ENCODE peak calls at places on chromosomes 2 and 18, in five cellular contexts. M is BJ, Q is right atrium auricular region, J is WTC11, R is A549. X is an unnamed sample.

GRCh38 chr18:36532394-36532793 is 234.9 kb downstream of the FHOD3 start:
- DNase-seq in M (no peak), Q (no peak), J (no peak), R (no peak), X (no peak)

GRCh38 chr2:234993547-234993981 is 41.7 kb downstream of the SH3BP4 start:
- DNase-seq in M (no peak), Q (no peak), J (no peak), R (no peak), X (no peak)

GRCh38 chr2:156436477-156437085 is 402 bp downstream of the GPD2 start:
- DNase-seq in M (no peak), Q (no peak), J (no peak), R (no peak), X (no peak)

GRCh38 chr2:20190862-20191713 is 33.8 kb downstream of the SDC1 start:
- DNase-seq in M (no peak), Q (no peak), J (no peak), R (peak), X (no peak)

GRCh38 chr2:52115750-52116149 is 1083.8 kb upstream of the NRXN1 start:
- DNase-seq in M (no peak), Q (no peak), J (no peak), R (no peak), X (no peak)

GRCh38 chr2:127599211-127599610 is 46.7 kb upstream of the GPR17 start:
- DNase-seq in M (no peak), Q (no peak), J (no peak), R (no peak), X (no peak)

GRCh38 chr2:29260151-29260772 is 145.0 kb downstream of the CLIP4 start:
- DNase-seq in M (peak), Q (no peak), J (no peak), R (no peak), X (peak)

GRCh38 chr2:135744761-135745314 is 3.2 kb downstream of the UBXN4 start:
- DNase-seq in M (no peak), Q (no peak), J (peak), R (peak), X (no peak)

GRCh38 chr18:67599277-67599676 is 82.8 kb upstream of the DSEL start:
- DNase-seq in M (no peak), Q (no peak), J (no peak), R (no peak), X (peak)

GRCh38 chr18:31244737-31245432 is 73.1 kb upstream of the DSG1 start:
- DNase-seq in M (no peak), Q (no peak), J (no peak), R (no peak), X (no peak)

GRCh38 chr2:85905187-85905666 is 16.4 kb upstream of the ST3GAL5 start:
- DNase-seq in M (no peak), Q (no peak), J (no peak), R (no peak), X (no peak)

GRCh38 chr2:101396352-101396717 is 9.0 kb upstream of the CREG2 start:
- DNase-seq in M (peak), Q (no peak), J (no peak), R (peak), X (peak)

GRCh38 chr2:45668509-45668908 is 17.0 kb downstream of the PRKCE start:
- DNase-seq in M (no peak), Q (no peak), J (no peak), R (no peak), X (no peak)

GRCh38 chr2:33521791-33522281 is 45.4 kb downstream of the RASGRP3 start:
- DNase-seq in M (no peak), Q (no peak), J (no peak), R (no peak), X (peak)

GRCh38 chr2:63159262-63159661 is 108.6 kb downstream of the OTX1 start:
- DNase-seq in M (no peak), Q (no peak), J (no peak), R (no peak), X (no peak)

GRCh38 chr18:8849696-8850095 is 144.3 kb downstream of the MTCL1 start:
- DNase-seq in M (no peak), Q (no peak), J (no peak), R (no peak), X (no peak)

GRCh38 chr2:97997774-97998392 is 2.1 kb upstream of the TMEM131 start:
- DNase-seq in M (no peak), Q (no peak), J (no peak), R (no peak), X (no peak)

DNA sequence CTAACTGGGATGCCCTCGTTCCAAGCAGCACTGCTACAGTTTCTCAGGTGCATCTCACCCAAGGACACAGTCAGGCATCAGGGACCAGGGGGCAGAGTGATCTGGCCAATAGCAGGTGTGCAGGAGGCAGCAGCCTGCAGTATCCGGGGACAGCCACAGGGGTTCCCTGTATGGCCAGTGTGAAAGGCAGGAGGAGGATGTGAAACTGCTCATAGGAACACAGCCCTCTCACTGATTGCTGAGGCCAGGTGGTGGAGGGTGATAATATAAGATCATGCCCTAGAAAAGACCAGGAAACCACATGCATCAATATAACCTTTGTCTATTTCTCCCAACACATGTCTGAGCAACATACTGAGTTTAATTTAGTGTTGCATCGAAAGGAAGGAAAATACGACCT is 112.7 kb upstream of the TACR1 start:
- DNase-seq in M (no peak), Q (no peak), J (peak), R (no peak), X (no peak)
- TF ChIP-seq CTCF in M (no peak), Q (no peak), J (no peak), R (no peak), X (no peak)

GRCh38 chr2:214489702-214490101 is 78.8 kb downstream of the VWC2L start:
- DNase-seq in M (no peak), Q (no peak), J (no peak), R (no peak), X (no peak)

GRCh38 chr2:214492608-214493007 is 81.8 kb downstream of the VWC2L start:
- DNase-seq in M (no peak), Q (no peak), J (no peak), R (no peak), X (no peak)

GRCh38 chr2:214484701-214485100 is 73.8 kb downstream of the VWC2L start:
- DNase-seq in M (no peak), Q (no peak), J (no peak), R (no peak), X (no peak)

GRCh38 chr2:214492152-214492551 is 81.3 kb downstream of the VWC2L start:
- DNase-seq in M (no peak), Q (no peak), J (no peak), R (no peak), X (no peak)

DNA sequence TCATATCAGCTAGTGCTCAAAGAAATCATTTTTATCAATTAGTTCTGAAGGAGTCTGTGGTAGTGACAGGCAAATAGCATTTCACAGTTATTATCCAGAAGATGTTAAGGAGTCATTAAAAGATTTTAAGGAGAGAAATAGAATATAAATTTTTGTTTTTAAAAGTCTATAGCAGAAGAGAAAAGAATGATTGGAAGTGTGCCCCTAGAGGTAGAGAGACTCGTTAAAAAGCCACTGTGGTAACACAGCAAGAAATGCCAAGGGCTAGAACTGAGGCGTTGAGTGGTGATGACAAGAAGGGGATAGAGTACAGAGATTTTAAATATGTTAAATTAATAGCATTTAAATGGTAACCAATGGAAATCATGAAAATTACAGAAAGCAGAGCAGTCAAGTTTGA is 78.3 kb downstream of the VWC2L start:
- DNase-seq in M (no peak), Q (no peak), J (no peak), R (no peak), X (no peak)
- TF ChIP-seq CTCF in M (no peak), Q (no peak), J (no peak), R (no peak), X (no peak)

GRCh38 chr2:88185480-88185879 is 15.3 kb downstream of the THNSL2 start:
- DNase-seq in M (no peak), Q (no peak), J (no peak), R (no peak), X (no peak)

GRCh38 chr2:88187038-88187676 is 17.0 kb downstream of the THNSL2 start:
- DNase-seq in M (no peak), Q (no peak), J (peak), R (peak), X (peak)

GRCh38 chr2:88190808-88191721 is 20.9 kb downstream of the THNSL2 start:
- DNase-seq in M (no peak), Q (no peak), J (peak), R (peak), X (peak)

GRCh38 chr2:88188741-88189140 is 18.6 kb downstream of the THNSL2 start:
- DNase-seq in M (no peak), Q (no peak), J (no peak), R (no peak), X (peak)

DNA sequence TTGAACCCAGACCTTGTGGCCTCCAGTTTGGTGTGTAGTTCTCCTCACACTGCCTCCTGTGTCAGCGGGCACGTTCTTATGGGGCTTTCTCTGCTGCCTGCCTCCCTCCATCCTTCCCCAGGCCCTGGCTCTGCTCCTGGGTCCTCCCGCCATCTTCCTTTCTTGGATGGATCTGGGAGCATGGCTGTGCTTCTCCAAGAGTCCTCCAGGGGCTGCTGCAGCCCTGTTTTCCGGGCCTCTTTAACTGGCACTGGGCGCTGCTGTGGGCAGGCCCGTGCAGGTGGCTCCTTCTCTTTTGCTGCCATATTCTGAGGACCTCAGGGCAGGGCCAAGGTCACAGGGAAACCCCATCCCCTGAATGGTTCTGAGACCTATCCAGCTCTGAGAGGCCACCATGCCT is 17.8 kb downstream of the THNSL2 start:
- DNase-seq in M (no peak), Q (no peak), J (peak), R (no peak), X (no peak)
- TF ChIP-seq CTCF in M (peak), Q (no peak), J (peak), R (no peak), X (peak)

GRCh38 chr2:233061591-233062446 is 1.7 kb downstream of the INPP5D start:
- DNase-seq in M (no peak), Q (no peak), J (no peak), R (no peak), X (no peak)
- TF ChIP-seq CTCF in M (peak), Q (peak), J (no peak), R (no peak), X (no peak)

GRCh38 chr2:236178921-236179652 is 10.9 kb upstream of the GBX2 start:
- DNase-seq in M (no peak), Q (no peak), J (peak), R (no peak), X (no peak)

GRCh38 chr2:236177967-236178909 is 10.1 kb upstream of the GBX2 start:
- DNase-seq in M (no peak), Q (no peak), J (peak), R (peak), X (no peak)

GRCh38 chr2:236176417-236176816 is 8.2 kb upstream of the GBX2 start:
- DNase-seq in M (no peak), Q (no peak), J (peak), R (peak), X (no peak)

GRCh38 chr2:236176951-236177350 is 8.8 kb upstream of the GBX2 start:
- DNase-seq in M (no peak), Q (no peak), J (no peak), R (no peak), X (no peak)

GRCh38 chr2:236177604-236177966 is 9.4 kb upstream of the GBX2 start:
- DNase-seq in M (no peak), Q (no peak), J (peak), R (peak), X (no peak)
- TF ChIP-seq CTCF in M (peak), Q (no peak), J (no peak), R (no peak), X (peak)

GRCh38 chr2:159209341-159210306 is 76.9 kb downstream of the WDSUB1 start:
- DNase-seq in M (no peak), Q (no peak), J (no peak), R (no peak), X (no peak)

GRCh38 chr2:159214325-159214865 is 72.1 kb downstream of the WDSUB1 start:
- DNase-seq in M (no peak), Q (peak), J (no peak), R (no peak), X (no peak)

GRCh38 chr2:159208449-159208848 is 78.1 kb downstream of the WDSUB1 start:
- DNase-seq in M (no peak), Q (no peak), J (no peak), R (no peak), X (no peak)

GRCh38 chr2:159213296-159213695 is 73.2 kb downstream of the WDSUB1 start:
- DNase-seq in M (no peak), Q (no peak), J (no peak), R (no peak), X (no peak)

DNA sequence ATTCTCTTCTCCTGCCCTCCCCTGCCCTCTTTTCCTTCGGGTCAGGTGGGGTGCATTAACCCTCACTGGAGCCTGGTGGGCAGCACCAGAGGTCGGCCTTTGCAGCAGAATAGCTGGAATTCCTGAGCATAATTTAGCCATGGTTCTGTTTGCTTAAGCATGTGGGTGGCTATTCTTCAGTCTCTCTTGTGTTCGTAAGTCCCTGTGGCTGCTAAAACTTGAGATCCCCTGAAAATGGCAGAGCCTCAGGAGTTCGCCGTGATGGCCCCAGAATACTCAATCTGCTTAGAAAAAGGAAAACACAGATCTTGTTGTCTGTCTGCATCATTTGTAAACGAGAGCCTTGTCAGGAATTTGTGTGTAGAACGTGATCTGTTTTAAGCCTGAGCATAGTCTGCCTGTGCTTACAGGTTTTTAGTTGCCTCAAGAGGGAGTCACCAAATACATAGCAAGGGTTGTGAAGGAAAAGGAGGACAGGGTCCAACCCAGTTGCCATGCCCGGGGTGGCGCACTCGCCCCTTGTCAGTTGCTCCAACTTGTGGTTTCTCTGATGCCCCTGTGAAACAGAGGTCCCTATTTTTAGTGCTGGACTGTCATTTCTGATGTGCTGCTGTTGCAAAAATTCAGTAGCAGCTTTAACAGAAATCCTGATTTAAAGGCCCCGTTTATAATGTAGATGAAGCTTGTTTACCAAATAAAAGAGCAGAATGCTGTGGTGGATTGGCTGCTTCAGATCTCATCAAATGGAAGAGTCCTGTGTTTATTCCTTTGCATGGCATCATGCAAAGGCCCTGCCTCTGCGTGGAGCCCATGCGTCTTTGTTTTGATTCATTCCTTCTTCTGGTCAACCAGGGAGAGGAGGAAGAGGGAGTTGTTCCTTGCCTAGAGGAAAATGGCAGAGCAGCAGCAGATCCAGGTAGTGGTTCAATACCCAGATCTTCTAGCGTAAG is 74.8 kb downstream of the WDSUB1 start:
- DNase-seq in M (no peak), Q (peak), J (peak), R (no peak), X (no peak)
- TF ChIP-seq CTCF in M (no peak), Q (no peak), J (no peak), R (no peak), X (no peak)

DNA sequence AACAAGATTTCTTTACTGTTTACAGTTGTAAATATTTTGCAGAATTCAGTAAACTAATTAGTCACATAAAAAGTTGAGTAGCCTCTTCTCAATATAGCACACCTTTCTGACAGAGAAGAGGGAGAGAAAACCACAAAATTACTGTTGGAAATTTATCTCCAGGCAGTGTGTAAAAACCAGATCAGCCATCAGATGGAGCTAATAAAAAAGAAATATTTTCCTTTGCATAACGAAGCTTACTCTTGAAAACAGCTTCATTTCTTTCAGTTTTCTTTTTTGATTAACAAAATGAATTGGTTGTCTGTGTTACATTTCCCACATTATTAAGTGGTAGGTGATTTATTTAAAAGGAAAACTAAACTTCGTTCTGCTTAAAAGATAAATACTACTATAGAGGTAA is 259.3 kb upstream of the KCNJ3 start:
- DNase-seq in M (no peak), Q (no peak), J (no peak), R (no peak), X (no peak)
- TF ChIP-seq CTCF in M (peak), Q (peak), J (no peak), R (peak), X (no peak)

DNA sequence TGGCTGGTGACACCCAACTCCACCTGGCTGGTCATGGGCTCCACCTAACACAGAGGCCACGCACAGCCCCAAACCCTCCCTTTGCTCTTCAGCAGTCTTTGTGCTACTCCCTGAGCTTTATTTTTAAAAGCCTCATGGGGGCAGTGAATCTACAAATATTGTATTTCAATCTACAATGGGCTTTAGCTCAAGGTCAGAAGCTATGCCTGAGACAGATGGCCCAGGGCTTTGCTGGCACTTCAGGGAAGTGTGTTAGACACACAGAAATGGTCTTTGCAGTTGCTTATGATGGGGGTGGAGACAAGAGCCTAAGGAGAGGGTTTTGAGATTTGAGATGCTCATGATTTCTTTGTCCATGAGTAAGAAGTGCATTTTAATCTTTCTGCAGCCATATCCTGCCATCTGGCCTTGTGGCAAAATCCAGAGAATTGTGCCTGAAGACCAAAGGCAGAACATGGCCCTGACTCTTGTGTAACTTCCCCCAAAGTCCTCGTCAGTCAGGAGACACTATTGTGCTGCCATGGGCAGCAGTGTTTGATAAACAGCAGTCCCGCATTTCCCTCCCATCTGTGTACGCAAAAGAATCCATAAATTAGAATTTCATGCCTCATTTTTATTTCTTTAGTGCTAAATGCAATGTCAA is 92.6 kb downstream of the VAPA start:
- DNase-seq in M (no peak), Q (no peak), J (no peak), R (no peak), X (no peak)
- TF ChIP-seq CTCF in M (peak), Q (peak), J (no peak), R (no peak), X (peak)

X was measured in HFF-Myc.